ENCODE peak calls at places on chromosomes 2 and 18, in five cellular contexts. F is KBM-7, K is glutamatergic neuron, V is cardiac fibroblast, D is left cardiac atrium. O is an unnamed sample.

GRCh38 chr18:58871514-58872490 is 7.1 kb downstream of the ZNF532 start:
- DNase-seq in F (no peak), K (no peak), V (no peak), D (no peak), O (no peak)

GRCh38 chr2:7785700-7786099 is 868.5 kb downstream of the RNF144A start:
- DNase-seq in F (no peak), K (no peak), V (no peak), D (no peak), O (no peak)

GRCh38 chr2:130381619-130382018 is 25.8 kb downstream of the PTPN18 start:
- DNase-seq in F (no peak), K (no peak), V (no peak), D (no peak), O (no peak)

GRCh38 chr2:203891474-203891873 is 23.9 kb downstream of the CTLA4 start:
- DNase-seq in F (no peak), K (no peak), V (no peak), D (no peak), O (no peak)

GRCh38 chr18:26103579-26103978 is 13.2 kb upstream of the SS18 start:
- DNase-seq in F (peak), K (peak), V (no peak), D (no peak), O (peak)

GRCh38 chr2:213455316-213456008 is 171.2 kb downstream of the SPAG16 start:
- DNase-seq in F (no peak), K (no peak), V (no peak), D (no peak), O (no peak)

GRCh38 chr2:130190237-130190636 is 8.0 kb downstream of the TUBA3E start:
- DNase-seq in F (no peak), K (no peak), V (no peak), D (no peak), O (no peak)

GRCh38 chr2:39530423-39530866 is 93.4 kb upstream of the MAP4K3 start:
- DNase-seq in F (no peak), K (no peak), V (peak), D (no peak), O (no peak)

GRCh38 chr2:169258045-169258601 is 104.2 kb downstream of the LRP2 start:
- DNase-seq in F (no peak), K (no peak), V (peak), D (no peak), O (no peak)

GRCh38 chr18:35941299-35941698 is 31.2 kb upstream of the RMP24 start:
- DNase-seq in F (no peak), K (no peak), V (no peak), D (no peak), O (no peak)

GRCh38 chr2:241803387-241804325 is 5.3 kb upstream of the NEU4 start:
- DNase-seq in F (no peak), K (peak), V (peak), D (peak), O (peak)

GRCh38 chr2:128315829-128316776 is 2.6 kb downstream of the HS6ST1 start:
- DNase-seq in F (peak), K (no peak), V (peak), D (peak), O (no peak)

GRCh38 chr2:19178175-19178574 is 180.2 kb downstream of the OSR1 start:
- DNase-seq in F (no peak), K (no peak), V (peak), D (peak), O (no peak)

GRCh38 chr2:217833439-217833838 is 169.4 kb downstream of the TNS1 start:
- DNase-seq in F (no peak), K (no peak), V (no peak), D (peak), O (no peak)

GRCh38 chr2:17851731-17852585 is 26.5 kb upstream of the KCNS3 start:
- DNase-seq in F (peak), K (peak), V (peak), D (peak), O (peak)

GRCh38 chr2:64918220-64918886 is 70.8 kb upstream of the SLC1A4 start:
- DNase-seq in F (no peak), K (no peak), V (no peak), D (no peak), O (no peak)

GRCh38 chr18:70261141-70261788 is 27.6 kb upstream of the SOCS6 start:
- DNase-seq in F (no peak), K (no peak), V (no peak), D (no peak), O (no peak)

GRCh38 chr2:101858246-101858645 is 133.5 kb upstream of the IL1R2 start:
- DNase-seq in F (no peak), K (no peak), V (no peak), D (no peak), O (no peak)

GRCh38 chr2:88451647-88452150 is 794 bp downstream of the FOXI3 start:
- DNase-seq in F (peak), K (peak), V (no peak), D (no peak), O (no peak)

GRCh38 chr2:204950695-204951094 is 405.4 kb downstream of the PARD3B start:
- DNase-seq in F (no peak), K (no peak), V (no peak), D (no peak), O (no peak)

GRCh38 chr2:46389417-46389916 is 89.9 kb upstream of the TMEM247 start:
- DNase-seq in F (no peak), K (no peak), V (peak), D (peak), O (no peak)

GRCh38 chr2:65054749-65055426 is 1.3 kb upstream of the CEP68 start:
- DNase-seq in F (no peak), K (no peak), V (no peak), D (no peak), O (peak)

GRCh38 chr2:70923378-70924015 is 12.2 kb upstream of the ATP6V1B1 start:
- DNase-seq in F (peak), K (no peak), V (no peak), D (no peak), O (peak)

GRCh38 chr18:45802814-45803492 is 22.5 kb upstream of the SIGLEC15 start:
- DNase-seq in F (no peak), K (no peak), V (peak), D (no peak), O (no peak)

GRCh38 chr18:36183987-36184386 is 3.3 kb upstream of the MOCOS start:
- DNase-seq in F (no peak), K (no peak), V (no peak), D (no peak), O (no peak)

GRCh38 chr2:232478571-232479340 is 8.9 kb downstream of the ECEL1 start:
- DNase-seq in F (no peak), K (no peak), V (no peak), D (peak), O (no peak)

GRCh38 chr2:28766070-28766469 is 14.4 kb downstream of the PPP1CB start:
- DNase-seq in F (no peak), K (no peak), V (no peak), D (no peak), O (no peak)

GRCh38 chr2:1814616-1815015 is 70.3 kb upstream of the PXDN start:
- DNase-seq in F (no peak), K (no peak), V (no peak), D (no peak), O (no peak)

GRCh38 chr18:69686861-69687260 is 260.8 kb downstream of the CD226 start:
- DNase-seq in F (no peak), K (no peak), V (peak), D (no peak), O (no peak)

GRCh38 chr2:111178730-111179405 is 58.2 kb downstream of the BCL2L11 start:
- DNase-seq in F (no peak), K (no peak), V (no peak), D (no peak), O (no peak)

GRCh38 chr18:71293322-71293721 is 1004.5 kb downstream of the SOCS6 start:
- DNase-seq in F (no peak), K (no peak), V (no peak), D (no peak), O (no peak)

GRCh38 chr2:20015482-20016083 is 3.1 kb upstream of the MATN3 start:
- DNase-seq in F (peak), K (no peak), V (peak), D (no peak), O (peak)

GRCh38 chr2:109239720-109240119 is 110.7 kb downstream of the SH3RF3 start:
- DNase-seq in F (no peak), K (no peak), V (no peak), D (no peak), O (no peak)

GRCh38 chr2:232476045-232476444 is 11.6 kb downstream of the ECEL1 start:
- DNase-seq in F (no peak), K (no peak), V (no peak), D (no peak), O (no peak)

GRCh38 chr2:47299555-47299954 is 103.4 kb upstream of the MSH2 start:
- DNase-seq in F (no peak), K (no peak), V (peak), D (no peak), O (no peak)

GRCh38 chr2:64645014-64645418 is 8.7 kb downstream of the SERTAD2 start:
- DNase-seq in F (peak), K (peak), V (peak), D (peak), O (peak)

GRCh38 chr2:69960821-69961220 is 610 bp downstream of the ASPRV1 start:
- DNase-seq in F (no peak), K (no peak), V (no peak), D (no peak), O (no peak)

GRCh38 chr2:113135354-113135753 is 8.0 kb downstream of the IL1RN start:
- DNase-seq in F (no peak), K (no peak), V (no peak), D (no peak), O (no peak)

GRCh38 chr2:12607971-12608370 is 108.8 kb upstream of the TRIB2 start:
- DNase-seq in F (no peak), K (no peak), V (no peak), D (no peak), O (no peak)

O was measured in RPMI8226.